ENCODE peak calls at places on chromosomes 12 and 14, in five cellular contexts. R is NCI-H510A treated with DMSO at 0.1 percent for 48 hours, W is ELR, L is left kidney, B is NCI-H2081. E is an unnamed sample.

GRCh38 chr14:63174760-63175191 is 29.5 kb upstream of the RHOJ start:
- DNase-seq in R (peak; percentile 57), W (peak; percentile 54), L (peak; percentile 71), B (peak; percentile 81), E (peak; percentile 60)

GRCh38 chr12:81211306-81211705 is 133.4 kb downstream of the ACSS3 start:
- DNase-seq in R (no peak), W (no peak), L (no peak), B (no peak), E (no peak)

GRCh38 chr14:77562681-77563080 is 53.8 kb downstream of the SPTLC2 start:
- DNase-seq in R (no peak), W (peak; percentile 72), L (peak; percentile 56), B (no peak), E (peak; percentile 58)

GRCh38 chr12:68425998-68426397 is 93.8 kb upstream of the MDM1 start:
- DNase-seq in R (no peak), W (peak; percentile 85), L (no peak), B (no peak), E (peak; percentile 73)

GRCh38 chr12:85186236-85186635 is 93.8 kb upstream of the ALX1 start:
- DNase-seq in R (no peak), W (no peak), L (no peak), B (no peak), E (no peak)

GRCh38 chr12:115336506-115336905 is 652.5 kb upstream of the TBX3 start:
- DNase-seq in R (no peak), W (no peak), L (no peak), B (no peak), E (no peak)

GRCh38 chr14:61380984-61381383 is 59.6 kb downstream of the PRKCH start:
- DNase-seq in R (no peak), W (no peak), L (no peak), B (no peak), E (no peak)

GRCh38 chr14:33393155-33393894 is 454.6 kb downstream of the NPAS3 start:
- DNase-seq in R (no peak), W (no peak), L (peak; percentile 65), B (no peak), E (no peak)

GRCh38 chr12:119061208-119061796 is 80.0 kb downstream of the SRRM4 start:
- DNase-seq in R (peak; percentile 15), W (peak; percentile 21), L (peak; percentile 91), B (no peak), E (peak; percentile 38)

GRCh38 chr14:93994919-93995682 is 2.0 kb upstream of the CCDC197 start:
- DNase-seq in R (no peak), W (peak; percentile 87), L (no peak), B (peak; percentile 44), E (peak; percentile 84)

GRCh38 chr14:79549515-79549914 is 661.8 kb downstream of the DIO2 start:
- DNase-seq in R (no peak), W (peak; percentile 17), L (no peak), B (no peak), E (peak; percentile 65)

GRCh38 chr12:72011374-72011773 is 72.7 kb downstream of the TPH2 start:
- DNase-seq in R (no peak), W (no peak), L (no peak), B (no peak), E (peak; percentile 11)

GRCh38 chr12:23458640-23459039 is 490.8 kb downstream of the SOX5 start:
- DNase-seq in R (no peak), W (no peak), L (no peak), B (no peak), E (no peak)

GRCh38 chr12:76183459-76184186 is 99.1 kb upstream of the NAP1L1 start:
- DNase-seq in R (no peak), W (peak; percentile 98), L (no peak), B (no peak), E (peak; percentile 96)

GRCh38 chr12:26825459-26826016 is 7.5 kb downstream of the ITPR2 start:
- DNase-seq in R (no peak), W (no peak), L (no peak), B (no peak), E (no peak)

GRCh38 chr14:37870947-37871346 is 275.5 kb downstream of the TTC6 start:
- DNase-seq in R (no peak), W (no peak), L (peak; percentile 8), B (no peak), E (no peak)

GRCh38 chr12:94621662-94622359 is 28.5 kb downstream of the TMCC3 start:
- DNase-seq in R (no peak), W (peak; percentile 94), L (no peak), B (no peak), E (peak; percentile 85)

GRCh38 chr12:124006582-124007170 is 33.7 kb downstream of the ZNF664 start:
- DNase-seq in R (no peak), W (no peak), L (no peak), B (no peak), E (no peak)

GRCh38 chr14:102779574-102780315 is 2.5 kb downstream of the TRAF3 start:
- DNase-seq in R (no peak), W (no peak), L (no peak), B (no peak), E (no peak)

GRCh38 chr12:82937151-82937550 is 250.4 kb downstream of the TMTC2 start:
- DNase-seq in R (no peak), W (no peak), L (no peak), B (no peak), E (no peak)

GRCh38 chr14:99768381-99768780 is 24.8 kb upstream of the EML1 start:
- DNase-seq in R (no peak), W (no peak), L (no peak), B (no peak), E (peak; percentile 52)

GRCh38 chr14:100537701-100538565 is 49.3 kb downstream of the BEGAIN start:
- DNase-seq in R (no peak), W (no peak), L (no peak), B (no peak), E (no peak)

GRCh38 chr14:104389326-104390220 is 190.0 kb upstream of the C14orf180 start:
- DNase-seq in R (no peak), W (no peak), L (no peak), B (no peak), E (no peak)

GRCh38 chr12:79302171-79302841 is 388.5 kb downstream of the PAWR start:
- DNase-seq in R (no peak), W (no peak), L (peak; percentile 4), B (no peak), E (no peak)

GRCh38 chr12:66813137-66813867 is 134.4 kb upstream of the GRIP1 start:
- DNase-seq in R (peak; percentile 73), W (peak; percentile 12), L (peak; percentile 14), B (peak; percentile 76), E (peak; percentile 11)

GRCh38 chr14:75527449-75528163 is 5.3 kb downstream of the BATF start:
- DNase-seq in R (no peak), W (no peak), L (no peak), B (no peak), E (no peak)

GRCh38 chr14:106518054-106518943 is 991.9 kb downstream of the TMEM121 start:
- DNase-seq in R (peak; percentile 2), W (no peak), L (no peak), B (no peak), E (no peak)

GRCh38 chr14:103329421-103330347 is 4.4 kb upstream of the EIF5 start:
- DNase-seq in R (peak; percentile 84), W (no peak), L (peak; percentile 70), B (peak; percentile 72), E (peak; percentile 45)

GRCh38 chr12:3992945-3993344 is 119.7 kb upstream of the PARP11 start:
- DNase-seq in R (no peak), W (no peak), L (no peak), B (no peak), E (no peak)

GRCh38 chr14:65251213-65251612 is 148.9 kb upstream of the MAX start:
- DNase-seq in R (no peak), W (peak; percentile 90), L (no peak), B (no peak), E (peak; percentile 90)

GRCh38 chr12:18467636-18468520 is 206.6 kb downstream of the PIK3C2G start:
- DNase-seq in R (no peak), W (no peak), L (no peak), B (no peak), E (peak; percentile 9)

GRCh38 chr12:66637693-66638301 is 41.1 kb downstream of the GRIP1 start:
- DNase-seq in R (no peak), W (no peak), L (peak; percentile 38), B (no peak), E (no peak)

GRCh38 chr14:61510736-61511557 is 184.4 kb upstream of the HIF1A start:
- DNase-seq in R (no peak), W (no peak), L (no peak), B (no peak), E (no peak)

GRCh38 chr12:78918221-78918620 is 53.6 kb downstream of the SYT1 start:
- DNase-seq in R (no peak), W (no peak), L (peak; percentile 4), B (peak; percentile 41), E (no peak)

GRCh38 chr12:132007041-132007440 is 57.3 kb downstream of the EP400 start:
- DNase-seq in R (no peak), W (no peak), L (no peak), B (no peak), E (no peak)

GRCh38 chr14:22973217-22974032 is 8.9 kb downstream of the AJUBA start:
- DNase-seq in R (peak; percentile 37), W (peak; percentile 78), L (peak; percentile 83), B (peak; percentile 45), E (peak; percentile 76)